ENCODE peak calls at places on chromosomes 16 and 17, in nine cellular contexts. One of them, this sample, is unnamed.

GRCh38 chr17:4445731-4446130 is 12.0 kb downstream of the SPNS3 start:
- DNase-seq in adrenal gland: no peak
- DNase-seq in omental fat pad: no peak
- DNase-seq in progenitor cell of endocrine pancreas: no peak
- DNase-seq in nephron progenitor cell: no peak
- DNase-seq in AG04449: no peak
- DNase-seq in BE2C: no peak
- DNase-seq in tibial nerve: no peak
- DNase-seq in CD8-positive, alpha-beta T cell: no peak
- DNase-seq in this sample: no peak

GRCh38 chr17:31494259-31495048 is 103.0 kb downstream of the RAB11FIP4 start:
- DNase-seq in AG04449: no peak
- DNase-seq in adrenal gland: no peak
- DNase-seq in progenitor cell of endocrine pancreas: no peak
- DNase-seq in BE2C: no peak
- DNase-seq in omental fat pad: no peak
- DNase-seq in tibial nerve: no peak
- DNase-seq in CD8-positive, alpha-beta T cell: peak
- DNase-seq in nephron progenitor cell: no peak
- DNase-seq in this sample: peak

GRCh38 chr16:56649820-56650219 is 1.9 kb upstream of the MT1B start:
- DNase-seq in nephron progenitor cell: no peak
- DNase-seq in AG04449: no peak
- DNase-seq in BE2C: no peak
- DNase-seq in progenitor cell of endocrine pancreas: no peak
- DNase-seq in omental fat pad: no peak
- DNase-seq in adrenal gland: no peak
- DNase-seq in CD8-positive, alpha-beta T cell: no peak
- DNase-seq in tibial nerve: no peak
- DNase-seq in this sample: no peak

GRCh38 chr16:4021070-4021779 is 95.0 kb downstream of the ADCY9 start:
- DNase-seq in BE2C: no peak
- DNase-seq in nephron progenitor cell: no peak
- DNase-seq in tibial nerve: peak
- DNase-seq in adrenal gland: no peak
- DNase-seq in omental fat pad: no peak
- DNase-seq in progenitor cell of endocrine pancreas: no peak
- DNase-seq in CD8-positive, alpha-beta T cell: no peak
- DNase-seq in AG04449: no peak
- DNase-seq in this sample: no peak

GRCh38 chr16:86093801-86094750 is 195.1 kb downstream of the IRF8 start:
- DNase-seq in BE2C: no peak
- DNase-seq in omental fat pad: no peak
- DNase-seq in tibial nerve: no peak
- DNase-seq in CD8-positive, alpha-beta T cell: no peak
- DNase-seq in AG04449: no peak
- DNase-seq in nephron progenitor cell: no peak
- DNase-seq in progenitor cell of endocrine pancreas: no peak
- DNase-seq in adrenal gland: no peak
- DNase-seq in this sample: no peak

GRCh38 chr17:73278465-73279453 is 17.1 kb upstream of the CPSF4L start:
- DNase-seq in nephron progenitor cell: no peak
- DNase-seq in CD8-positive, alpha-beta T cell: no peak
- DNase-seq in progenitor cell of endocrine pancreas: no peak
- DNase-seq in tibial nerve: peak
- DNase-seq in BE2C: peak
- DNase-seq in AG04449: no peak
- DNase-seq in adrenal gland: peak
- DNase-seq in omental fat pad: no peak
- DNase-seq in this sample: no peak

GRCh38 chr17:71870546-71870862 is 250.3 kb upstream of the SOX9 start:
- DNase-seq in AG04449: no peak
- DNase-seq in tibial nerve: no peak
- DNase-seq in omental fat pad: no peak
- DNase-seq in BE2C: peak
- DNase-seq in CD8-positive, alpha-beta T cell: no peak
- DNase-seq in nephron progenitor cell: no peak
- DNase-seq in progenitor cell of endocrine pancreas: no peak
- DNase-seq in adrenal gland: no peak
- DNase-seq in this sample: no peak

GRCh38 chr17:32100971-32101631 is 41.2 kb upstream of the RHOT1 start:
- DNase-seq in tibial nerve: no peak
- DNase-seq in CD8-positive, alpha-beta T cell: no peak
- DNase-seq in nephron progenitor cell: no peak
- DNase-seq in adrenal gland: no peak
- DNase-seq in progenitor cell of endocrine pancreas: no peak
- DNase-seq in AG04449: no peak
- DNase-seq in BE2C: no peak
- DNase-seq in omental fat pad: no peak
- DNase-seq in this sample: no peak

GRCh38 chr17:1413281-1413791 is 13.3 kb upstream of the YWHAE start:
- DNase-seq in adrenal gland: peak
- DNase-seq in AG04449: no peak
- DNase-seq in omental fat pad: no peak
- DNase-seq in progenitor cell of endocrine pancreas: no peak
- DNase-seq in tibial nerve: peak
- DNase-seq in CD8-positive, alpha-beta T cell: no peak
- DNase-seq in nephron progenitor cell: no peak
- DNase-seq in BE2C: peak
- DNase-seq in this sample: no peak

GRCh38 chr16:3570420-3571062 is 6.7 kb downstream of the NLRC3 start:
- DNase-seq in nephron progenitor cell: no peak
- DNase-seq in omental fat pad: no peak
- DNase-seq in CD8-positive, alpha-beta T cell: no peak
- DNase-seq in adrenal gland: no peak
- DNase-seq in progenitor cell of endocrine pancreas: no peak
- DNase-seq in tibial nerve: no peak
- DNase-seq in AG04449: no peak
- DNase-seq in BE2C: no peak
- DNase-seq in this sample: no peak

GRCh38 chr16:48162839-48163410 is 7.1 kb upstream of the ABCC12 start:
- DNase-seq in BE2C: no peak
- DNase-seq in AG04449: no peak
- DNase-seq in progenitor cell of endocrine pancreas: no peak
- DNase-seq in adrenal gland: no peak
- DNase-seq in CD8-positive, alpha-beta T cell: no peak
- DNase-seq in tibial nerve: no peak
- DNase-seq in nephron progenitor cell: no peak
- DNase-seq in omental fat pad: no peak
- DNase-seq in this sample: no peak

GRCh38 chr16:48165961-48166578 is 10.3 kb upstream of the ABCC12 start:
- DNase-seq in CD8-positive, alpha-beta T cell: no peak
- DNase-seq in nephron progenitor cell: no peak
- DNase-seq in adrenal gland: no peak
- DNase-seq in progenitor cell of endocrine pancreas: no peak
- DNase-seq in AG04449: no peak
- DNase-seq in tibial nerve: no peak
- DNase-seq in BE2C: peak
- DNase-seq in omental fat pad: no peak
- DNase-seq in this sample: no peak

GRCh38 chr16:48168089-48168488 is 12.3 kb upstream of the ABCC12 start:
- DNase-seq in BE2C: no peak
- DNase-seq in nephron progenitor cell: no peak
- DNase-seq in omental fat pad: no peak
- DNase-seq in AG04449: no peak
- DNase-seq in tibial nerve: no peak
- DNase-seq in progenitor cell of endocrine pancreas: no peak
- DNase-seq in adrenal gland: no peak
- DNase-seq in CD8-positive, alpha-beta T cell: no peak
- DNase-seq in this sample: no peak

GRCh38 chr16:48161906-48162305 is 6.1 kb upstream of the ABCC12 start:
- DNase-seq in nephron progenitor cell: no peak
- DNase-seq in omental fat pad: no peak
- DNase-seq in BE2C: no peak
- DNase-seq in AG04449: no peak
- DNase-seq in tibial nerve: no peak
- DNase-seq in adrenal gland: no peak
- DNase-seq in progenitor cell of endocrine pancreas: no peak
- DNase-seq in CD8-positive, alpha-beta T cell: no peak
- DNase-seq in this sample: no peak

GRCh38 chr16:48164907-48165715 is 9.3 kb upstream of the ABCC12 start:
- DNase-seq in tibial nerve: peak
- DNase-seq in adrenal gland: peak
- DNase-seq in BE2C: peak
- DNase-seq in progenitor cell of endocrine pancreas: peak
- DNase-seq in nephron progenitor cell: peak
- DNase-seq in AG04449: no peak
- DNase-seq in omental fat pad: peak
- DNase-seq in CD8-positive, alpha-beta T cell: peak
- DNase-seq in this sample: peak
- TF ChIP-seq CTCF in tibial nerve: peak
- TF ChIP-seq CTCF in adrenal gland: peak
- TF ChIP-seq CTCF in BE2C: peak
- TF ChIP-seq CTCF in progenitor cell of endocrine pancreas: peak
- TF ChIP-seq CTCF in nephron progenitor cell: peak
- TF ChIP-seq CTCF in AG04449: peak
- TF ChIP-seq CTCF in omental fat pad: no peak
- TF ChIP-seq CTCF in CD8-positive, alpha-beta T cell: peak
- TF ChIP-seq CTCF in this sample: peak

DNA sequence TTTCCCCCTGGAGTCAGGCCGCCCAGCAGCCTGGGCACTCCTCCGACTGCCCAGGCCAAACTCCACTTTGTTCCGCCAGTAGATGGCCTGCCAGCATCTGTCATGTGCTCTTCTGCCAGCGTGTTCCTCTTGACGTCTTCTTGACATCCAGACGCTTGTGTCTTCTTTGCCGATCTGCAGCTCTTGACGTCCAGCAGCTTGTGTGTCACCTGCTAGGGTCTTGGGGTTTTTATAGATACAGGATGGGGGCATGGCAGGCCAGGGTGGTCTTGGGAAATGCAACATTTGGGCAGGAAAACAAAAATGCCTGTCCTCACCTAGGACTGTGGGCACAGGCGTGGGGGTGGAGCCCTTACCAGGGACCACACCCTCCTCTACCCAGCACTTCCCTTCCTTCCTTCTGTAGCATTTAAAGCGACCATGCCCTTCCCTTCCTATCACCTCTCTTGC is 88.7 kb downstream of the BMERB1 start:
- DNase-seq in AG04449: no peak
- DNase-seq in CD8-positive, alpha-beta T cell: no peak
- DNase-seq in adrenal gland: peak
- DNase-seq in tibial nerve: peak
- DNase-seq in omental fat pad: no peak
- DNase-seq in nephron progenitor cell: no peak
- DNase-seq in BE2C: no peak
- DNase-seq in progenitor cell of endocrine pancreas: no peak
- DNase-seq in this sample: no peak
- TF ChIP-seq CTCF in AG04449: no peak
- TF ChIP-seq CTCF in CD8-positive, alpha-beta T cell: no peak
- TF ChIP-seq CTCF in adrenal gland: no peak
- TF ChIP-seq CTCF in tibial nerve: no peak
- TF ChIP-seq CTCF in omental fat pad: no peak
- TF ChIP-seq CTCF in nephron progenitor cell: no peak
- TF ChIP-seq CTCF in BE2C: no peak
- TF ChIP-seq CTCF in progenitor cell of endocrine pancreas: no peak
- TF ChIP-seq CTCF in this sample: no peak

DNA sequence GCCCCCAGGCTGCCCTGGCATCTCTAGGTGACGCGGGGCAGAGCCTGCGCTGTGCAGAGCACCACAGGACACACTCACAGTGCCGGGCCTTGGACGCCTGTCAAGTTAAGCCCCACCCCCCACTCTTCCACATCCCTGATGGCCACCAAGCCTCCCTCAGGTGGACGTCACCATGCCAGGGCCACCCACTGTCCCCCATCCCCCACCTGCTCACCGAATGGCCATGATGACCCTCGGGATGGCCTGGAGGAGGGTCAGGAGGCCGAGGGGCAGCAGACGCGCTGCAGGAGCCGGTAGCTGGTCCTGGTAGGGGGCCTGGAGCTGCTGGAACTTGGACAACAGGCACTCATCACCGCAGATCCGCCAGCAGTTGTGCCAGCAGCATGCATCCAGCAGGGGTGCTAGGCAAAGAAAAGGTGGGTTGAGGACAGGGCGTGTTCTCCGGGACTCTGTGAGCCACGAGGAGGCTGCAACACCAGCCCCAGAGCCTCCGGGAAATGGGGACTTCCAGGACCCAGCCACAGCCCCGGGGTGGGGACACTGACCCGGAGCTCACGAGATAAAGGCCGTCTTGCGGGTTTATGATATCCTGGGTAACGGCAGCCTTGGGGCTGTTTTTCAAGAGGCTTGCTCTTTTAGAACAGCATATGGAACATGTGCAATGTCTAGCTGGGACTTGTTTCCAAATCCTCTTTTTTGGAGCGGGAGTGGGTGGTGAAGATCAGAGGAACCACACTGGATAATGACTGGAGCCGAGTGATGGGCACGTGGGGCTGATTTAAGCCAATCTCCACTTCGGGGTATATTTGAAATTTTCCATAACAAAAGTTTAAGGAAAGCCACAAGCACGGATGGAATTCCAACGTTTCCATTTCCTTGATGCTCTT is 11.4 kb downstream of the C16orf95 start:
- DNase-seq in progenitor cell of endocrine pancreas: no peak
- DNase-seq in BE2C: peak
- DNase-seq in nephron progenitor cell: no peak
- DNase-seq in AG04449: peak
- DNase-seq in CD8-positive, alpha-beta T cell: no peak
- DNase-seq in tibial nerve: no peak
- DNase-seq in omental fat pad: no peak
- DNase-seq in adrenal gland: no peak
- DNase-seq in this sample: no peak
- TF ChIP-seq CTCF in progenitor cell of endocrine pancreas: peak
- TF ChIP-seq CTCF in BE2C: peak
- TF ChIP-seq CTCF in nephron progenitor cell: no peak
- TF ChIP-seq CTCF in AG04449: peak
- TF ChIP-seq CTCF in CD8-positive, alpha-beta T cell: no peak
- TF ChIP-seq CTCF in tibial nerve: no peak
- TF ChIP-seq CTCF in omental fat pad: no peak
- TF ChIP-seq CTCF in adrenal gland: no peak
- TF ChIP-seq CTCF in this sample: no peak

DNA sequence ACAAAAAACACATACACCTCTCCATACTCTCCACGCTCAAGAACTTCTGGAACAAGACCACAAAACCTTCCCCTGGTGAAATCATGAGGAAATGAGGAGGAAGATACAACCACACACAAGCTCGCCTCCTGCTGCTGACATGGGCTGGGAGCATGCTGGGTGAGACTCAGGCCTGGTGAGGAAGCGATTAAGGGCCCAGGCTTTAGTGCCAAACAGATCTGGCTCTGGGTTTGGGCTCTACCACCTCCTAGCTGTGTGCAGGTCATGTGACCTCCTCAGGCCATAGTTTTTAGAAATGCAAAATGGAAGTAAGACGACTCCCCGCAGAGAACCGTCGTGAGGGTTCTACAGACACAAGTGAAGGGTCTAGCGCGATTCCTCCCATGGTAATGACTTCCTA is 41.3 kb downstream of the VAC14 start:
- DNase-seq in nephron progenitor cell: no peak
- DNase-seq in AG04449: no peak
- DNase-seq in adrenal gland: no peak
- DNase-seq in CD8-positive, alpha-beta T cell: no peak
- DNase-seq in BE2C: no peak
- DNase-seq in tibial nerve: no peak
- DNase-seq in progenitor cell of endocrine pancreas: no peak
- DNase-seq in omental fat pad: no peak
- DNase-seq in this sample: no peak
- TF ChIP-seq CTCF in nephron progenitor cell: no peak
- TF ChIP-seq CTCF in AG04449: no peak
- TF ChIP-seq CTCF in adrenal gland: no peak
- TF ChIP-seq CTCF in CD8-positive, alpha-beta T cell: no peak
- TF ChIP-seq CTCF in BE2C: no peak
- TF ChIP-seq CTCF in tibial nerve: no peak
- TF ChIP-seq CTCF in progenitor cell of endocrine pancreas: no peak
- TF ChIP-seq CTCF in omental fat pad: no peak
- TF ChIP-seq CTCF in this sample: no peak

This sample was measured in GM13976.